ENCODE peak calls at places on chromosomes 12 and 14, in five cellular contexts. F is stomach, G is K562, H is prostate gland, A is transverse colon. P is an unnamed sample.

GRCh38 chr12:121181181-121181580 is 28.7 kb upstream of the P2RX4 start:
- DNase-seq in F (no peak), G (no peak), H (no peak), A (no peak), P (no peak)

GRCh38 chr12:3152013-3152412 is 74.8 kb downstream of the TSPAN9 start:
- DNase-seq in F (no peak), G (no peak), H (no peak), A (no peak), P (no peak)

GRCh38 chr14:50027797-50028196 is 88.6 kb downstream of the VCPKMT start:
- DNase-seq in F (no peak), G (no peak), H (peak), A (no peak), P (no peak)

GRCh38 chr14:69483765-69484443 is 624 bp upstream of the PLEKHD1 start:
- DNase-seq in F (no peak), G (no peak), H (no peak), A (peak), P (no peak)

GRCh38 chr12:125131958-125132357 is 66.7 kb downstream of the AACS start:
- DNase-seq in F (no peak), G (no peak), H (no peak), A (no peak), P (no peak)

GRCh38 chr12:6267007-6267721 is 43.3 kb upstream of the PLEKHG6 start:
- DNase-seq in F (no peak), G (no peak), H (peak), A (no peak), P (no peak)

GRCh38 chr14:75876526-75876925 is 105.3 kb downstream of the TGFB3 start:
- DNase-seq in F (no peak), G (no peak), H (no peak), A (no peak), P (no peak)

GRCh38 chr12:124391340-124392261 is 96.7 kb downstream of the RFLNA start:
- DNase-seq in F (peak), G (no peak), H (no peak), A (peak), P (peak)

GRCh38 chr12:69994593-69995222 is 169.7 kb downstream of the MYRFL start:
- DNase-seq in F (peak), G (no peak), H (peak), A (peak), P (no peak)

GRCh38 chr12:52380271-52380694 is 5.2 kb downstream of the KRT84 start:
- DNase-seq in F (peak), G (no peak), H (peak), A (peak), P (no peak)

GRCh38 chr12:70052931-70053497 is 190.2 kb upstream of the CNOT2 start:
- DNase-seq in F (peak), G (peak), H (no peak), A (peak), P (no peak)

GRCh38 chr12:131085816-131086591 is 132.3 kb downstream of the ADGRD1 start:
- DNase-seq in F (peak), G (no peak), H (no peak), A (no peak), P (no peak)

GRCh38 chr12:67339530-67339929 is 70.4 kb downstream of the CAND1 start:
- DNase-seq in F (no peak), G (no peak), H (no peak), A (no peak), P (no peak)

GRCh38 chr14:35287481-35288013 is 4.6 kb upstream of the PSMA6 start:
- DNase-seq in F (peak), G (no peak), H (no peak), A (peak), P (no peak)

GRCh38 chr12:105574056-105574715 is 243.7 kb downstream of the C12orf75 start:
- DNase-seq in F (no peak), G (no peak), H (no peak), A (no peak), P (no peak)

GRCh38 chr12:75917083-75917482 is 114.5 kb downstream of the PHLDA1 start:
- DNase-seq in F (no peak), G (no peak), H (no peak), A (no peak), P (no peak)

GRCh38 chr12:70609203-70609602 is 28.0 kb downstream of the PTPRB start:
- DNase-seq in F (no peak), G (no peak), H (no peak), A (no peak), P (no peak)

GRCh38 chr12:46556820-46557524 is 184.4 kb upstream of the SLC38A2 start:
- DNase-seq in F (no peak), G (no peak), H (no peak), A (no peak), P (no peak)

GRCh38 chr12:50174971-50175715 is 8.0 kb upstream of the CERS5 start:
- DNase-seq in F (no peak), G (peak), H (peak), A (no peak), P (no peak)

GRCh38 chr12:78530065-78530765 is 334.4 kb upstream of the SYT1 start:
- DNase-seq in F (no peak), G (no peak), H (no peak), A (no peak), P (no peak)

GRCh38 chr12:33322519-33322918 is 117.1 kb downstream of the SYT10 start:
- DNase-seq in F (no peak), G (no peak), H (no peak), A (no peak), P (no peak)

GRCh38 chr14:64088647-64088964 is 205.6 kb downstream of the ESR2 start:
- DNase-seq in F (no peak), G (no peak), H (no peak), A (no peak), P (no peak)

GRCh38 chr12:42173961-42174521 is 29.4 kb upstream of the GXYLT1 start:
- DNase-seq in F (no peak), G (no peak), H (no peak), A (no peak), P (no peak)

GRCh38 chr12:4705824-4706223 is 14.4 kb upstream of the GALNT8 start:
- DNase-seq in F (no peak), G (no peak), H (no peak), A (no peak), P (no peak)

GRCh38 chr12:4703676-4704075 is 16.5 kb upstream of the GALNT8 start:
- DNase-seq in F (no peak), G (no peak), H (no peak), A (no peak), P (no peak)

GRCh38 chr12:4701863-4702262 is 18.3 kb upstream of the GALNT8 start:
- DNase-seq in F (no peak), G (no peak), H (no peak), A (no peak), P (no peak)

GRCh38 chr12:4701383-4701782 is 18.8 kb upstream of the GALNT8 start:
- DNase-seq in F (no peak), G (no peak), H (no peak), A (no peak), P (no peak)

GRCh38 chr12:4700621-4701026 is 19.6 kb upstream of the GALNT8 start:
- DNase-seq in F (no peak), G (no peak), H (no peak), A (no peak), P (no peak)
- TF ChIP-seq POLR2AphosphoS5 in F (no peak), G (no peak), H (no peak), A (no peak), P (no peak)

DNA sequence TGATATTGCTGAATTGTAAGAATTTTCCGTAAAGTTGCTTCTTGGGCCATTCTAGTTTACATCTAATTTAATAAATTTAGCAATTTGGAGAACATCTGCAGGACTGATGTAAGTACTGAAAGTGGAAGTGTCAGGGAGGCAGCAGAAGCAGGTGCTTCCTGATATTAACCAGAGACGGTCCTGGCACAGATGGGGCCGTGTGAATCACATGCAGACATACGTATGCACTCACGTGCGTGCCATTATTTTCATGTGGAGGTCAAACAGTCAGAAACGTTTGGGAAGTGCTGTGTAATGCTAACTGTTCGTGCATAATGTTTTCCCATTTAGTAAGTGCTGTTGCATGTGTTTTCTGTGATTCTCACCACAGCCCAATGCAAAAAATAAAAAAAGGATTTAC is 87.8 kb upstream of the DYNC1H1 start:
- DNase-seq in F (peak), G (no peak), H (peak), A (peak), P (peak)
- TF ChIP-seq POLR2AphosphoS5 in F (peak), G (no peak), H (peak), A (peak), P (peak)

GRCh38 chr12:110468212-110469048 is at the start of the genes FAM216A and GPN3:
- DNase-seq in F (peak), G (peak), H (peak), A (peak), P (peak)
- TF ChIP-seq POLR2AphosphoS5 in F (peak), G (peak), H (peak), A (peak), P (peak)

GRCh38 chr14:32507029-32507984 is 178.2 kb downstream of the AKAP6 start:
- DNase-seq in F (no peak), G (no peak), H (no peak), A (no peak), P (no peak)
- TF ChIP-seq POLR2AphosphoS5 in F (no peak), G (no peak), H (no peak), A (no peak), P (no peak)

GRCh38 chr14:81326451-81326850 is 73.7 kb downstream of the STON2 start:
- DNase-seq in F (no peak), G (no peak), H (no peak), A (no peak), P (no peak)

GRCh38 chr14:81323094-81323493 is 77.0 kb downstream of the STON2 start:
- DNase-seq in F (no peak), G (no peak), H (no peak), A (peak), P (no peak)

GRCh38 chr14:81319314-81319713 is 80.8 kb downstream of the STON2 start:
- DNase-seq in F (no peak), G (no peak), H (no peak), A (no peak), P (no peak)

GRCh38 chr14:81319946-81320345 is 80.2 kb downstream of the STON2 start:
- DNase-seq in F (no peak), G (no peak), H (no peak), A (no peak), P (no peak)

DNA sequence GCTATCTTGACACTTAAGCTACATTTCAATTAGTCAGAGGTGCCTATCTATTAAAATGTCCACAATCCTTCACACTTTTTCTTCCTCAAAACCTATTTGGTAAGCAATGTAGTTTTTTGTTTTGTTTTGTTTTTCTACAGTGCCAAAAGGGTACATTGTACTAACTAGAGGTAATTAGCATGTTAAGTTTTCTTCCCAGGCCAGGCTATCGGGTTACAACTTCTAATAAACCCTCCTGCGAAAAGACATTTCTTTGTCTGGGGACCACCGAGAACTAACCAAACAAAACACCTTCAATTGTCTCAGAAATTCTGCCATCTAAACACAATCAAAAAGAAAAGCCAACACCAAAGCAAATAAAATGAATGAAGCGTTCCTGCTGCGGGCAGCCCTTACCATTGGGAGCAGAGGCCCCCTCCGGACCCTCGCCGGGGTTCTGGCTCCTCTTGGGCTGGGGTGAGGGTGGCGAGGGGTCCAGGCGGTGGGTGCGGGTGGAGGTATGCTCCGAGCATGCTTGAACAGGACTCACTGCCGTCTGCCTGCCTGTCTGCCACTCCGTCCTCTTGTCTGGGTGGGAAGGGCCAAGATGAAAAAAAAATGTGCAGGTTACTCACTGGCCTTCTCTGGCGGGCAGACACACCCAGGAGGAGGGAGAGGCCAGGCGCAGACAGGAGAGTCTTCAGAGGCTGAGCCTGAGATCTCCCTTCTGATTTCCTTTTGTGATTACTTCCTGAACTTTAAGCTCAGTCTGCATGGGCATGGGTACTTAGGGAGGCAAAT is 76.3 kb downstream of the STON2 start:
- DNase-seq in F (peak), G (no peak), H (peak), A (peak), P (no peak)
- TF ChIP-seq POLR2AphosphoS5 in F (peak), G (no peak), H (no peak), A (no peak), P (no peak)

P was measured in GM12892.